ENCODE peak calls at places on chromosomes 1 and 21, in eight cellular contexts. O is mucosa of descending colon, I is hepatocyte, Y is amniotic stem cell, V is AG08395, K is renal cortical epithelial cell, S is anterior cingulate cortex, J is C1 segment of cervical spinal cord. H is an unnamed sample.

GRCh38 chr1:109208847-109209463 is 4.8 kb upstream of the SARS1 start:
- DNase-seq in O (no peak), I (no peak), Y (no peak), V (no peak), K (no peak), S (no peak), J (no peak), H (no peak)

GRCh38 chr1:207362962-207363858 is 41.7 kb downstream of the CD55 start:
- DNase-seq in O (no peak), I (no peak), Y (no peak), V (no peak), K (peak; percentile 21), S (no peak), J (no peak), H (peak; percentile 55)

GRCh38 chr21:45254557-45254930 is 33.2 kb downstream of the POFUT2 start:
- DNase-seq in O (no peak), I (no peak), Y (no peak), V (no peak), K (no peak), S (no peak), J (no peak), H (no peak)

GRCh38 chr1:148310807-148311206 is 158.7 kb upstream of the NBPF11 start:
- DNase-seq in O (no peak), I (no peak), Y (no peak), V (no peak), K (no peak), S (no peak), J (no peak), H (no peak)

GRCh38 chr1:221437924-221438323 is 304.0 kb downstream of the DUSP10 start:
- DNase-seq in O (no peak), I (no peak), Y (no peak), V (no peak), K (no peak), S (no peak), J (no peak), H (peak; percentile 39)

GRCh38 chr1:45924736-45925135 is 121.3 kb downstream of the MAST2 start:
- DNase-seq in O (no peak), I (peak; percentile 39), Y (no peak), V (no peak), K (peak; percentile 35), S (no peak), J (no peak), H (peak; percentile 20)

GRCh38 chr1:214281030-214281901 is at the start of gene SMYD2:
- DNase-seq in O (peak; percentile 81), I (peak; percentile 88), Y (no peak), V (peak; percentile 65), K (peak; percentile 23), S (peak; percentile 47), J (peak; percentile 63), H (peak; percentile 79)

GRCh38 chr1:89821322-89822108 is 683 bp downstream of the LRRC8D start:
- DNase-seq in O (peak; percentile 73), I (peak; percentile 82), Y (no peak), V (peak; percentile 37), K (no peak), S (no peak), J (no peak), H (no peak)

GRCh38 chr1:203268901-203269653 is 36.2 kb upstream of the BTG2 start:
- DNase-seq in O (peak; percentile 66), I (peak; percentile 90), Y (peak; percentile 19), V (peak; percentile 73), K (peak; percentile 78), S (no peak), J (no peak), H (peak; percentile 82)

GRCh38 chr21:25171438-25171837 is 435.8 kb downstream of the MRPL39 start:
- DNase-seq in O (no peak), I (no peak), Y (no peak), V (peak; percentile 32), K (peak; percentile 57), S (no peak), J (no peak), H (no peak)

H was measured in foreskin fibroblast.